ENCODE peak calls at places on chromosomes 2 and 18, in seven cellular contexts. M is lung microvascular endothelial cell, D is H9, E is HT1080, Y is 8988T, O is DMS153, J is aorta. A is an unnamed sample.

GRCh38 chr18:24198461-24198860 is 59.6 kb downstream of the CABYR start:
- DNase-seq in M (no peak), D (no peak), E (no peak), Y (no peak), O (no peak), J (no peak), A (no peak)

GRCh38 chr2:173986805-173987204 is 21.6 kb upstream of the SP3 start:
- DNase-seq in M (no peak), D (no peak), E (no peak), Y (no peak), O (no peak), J (no peak), A (no peak)

GRCh38 chr2:53033416-53033815 is 734.2 kb upstream of the CHAC2 start:
- DNase-seq in M (no peak), D (no peak), E (peak; percentile 9), Y (no peak), O (no peak), J (no peak), A (no peak)

GRCh38 chr2:70753031-70753430 is 15.0 kb downstream of the ADD2 start:
- DNase-seq in M (no peak), D (no peak), E (no peak), Y (no peak), O (no peak), J (no peak), A (no peak)

GRCh38 chr2:241009191-241009590 is 10.8 kb downstream of the SNED1 start:
- DNase-seq in M (no peak), D (no peak), E (no peak), Y (peak; percentile 8), O (no peak), J (no peak), A (no peak)

GRCh38 chr18:9720327-9720726 is 12.2 kb downstream of the RAB31 start:
- DNase-seq in M (no peak), D (no peak), E (no peak), Y (no peak), O (no peak), J (no peak), A (no peak)

GRCh38 chr18:79556829-79557585 is 122.6 kb upstream of the CTDP1 start:
- DNase-seq in M (no peak), D (peak; percentile 34), E (no peak), Y (no peak), O (no peak), J (peak; percentile 36), A (no peak)

GRCh38 chr2:15560404-15560987 is 638 bp downstream of the NBAS start:
- DNase-seq in M (peak; percentile 55), D (no peak), E (peak; percentile 23), Y (no peak), O (no peak), J (no peak), A (peak; percentile 20)

GRCh38 chr2:20224716-20225293 is at the start of gene SDC1:
- DNase-seq in M (peak; percentile 71), D (peak; percentile 76), E (peak; percentile 71), Y (peak; percentile 86), O (no peak), J (peak; percentile 61), A (peak; percentile 67)

GRCh38 chr2:104472076-104472475 is 381.8 kb upstream of the POU3F3 start:
- DNase-seq in M (no peak), D (no peak), E (no peak), Y (no peak), O (no peak), J (no peak), A (no peak)

GRCh38 chr2:233912799-233913423 is 4.3 kb upstream of the TRPM8 start:
- DNase-seq in M (peak; percentile 51), D (peak; percentile 81), E (peak; percentile 34), Y (no peak), O (no peak), J (no peak), A (peak; percentile 48)

GRCh38 chr2:236127010-236127409 is 41.2 kb downstream of the GBX2 start:
- DNase-seq in M (no peak), D (no peak), E (peak; percentile 18), Y (no peak), O (no peak), J (peak; percentile 16), A (peak; percentile 44)

A was measured in PC-3.